ENCODE peak calls at places on chromosomes 12 and 14, in eight cellular contexts. B, N, Q, W, C, T, L and O are unnamed samples.

GRCh38 chr12:27534060-27534764 is 10.2 kb downstream of the PPFIBP1 start:
- DNase-seq in B (no peak), N (no peak), Q (no peak), W (no peak), C (no peak), T (peak), L (no peak), O (no peak)

GRCh38 chr14:77270361-77271112 is 469 bp downstream of the NGB start:
- DNase-seq in B (no peak), N (no peak), Q (no peak), W (peak), C (no peak), T (no peak), L (no peak), O (no peak)

GRCh38 chr12:92107621-92108131 is 38.0 kb downstream of the BTG1 start:
- DNase-seq in B (no peak), N (no peak), Q (peak), W (no peak), C (no peak), T (no peak), L (no peak), O (no peak)

GRCh38 chr12:45732936-45733335 is 3.4 kb downstream of the ARID2 start:
- DNase-seq in B (no peak), N (no peak), Q (no peak), W (no peak), C (no peak), T (no peak), L (no peak), O (no peak)

GRCh38 chr14:102508410-102508773 is 1.2 kb downstream of the ANKRD9 start:
- DNase-seq in B (no peak), N (no peak), Q (no peak), W (peak), C (no peak), T (no peak), L (no peak), O (no peak)

GRCh38 chr14:70665448-70666363 is 24.0 kb downstream of the TTC9 start:
- DNase-seq in B (no peak), N (no peak), Q (peak), W (no peak), C (no peak), T (peak), L (peak), O (no peak)

GRCh38 chr12:19953734-19954133 is 414.6 kb upstream of the PDE3A start:
- DNase-seq in B (no peak), N (no peak), Q (no peak), W (no peak), C (no peak), T (no peak), L (no peak), O (no peak)

GRCh38 chr14:90721619-90722305 is 94.5 kb downstream of the TTC7B start:
- DNase-seq in B (peak), N (no peak), Q (no peak), W (no peak), C (no peak), T (no peak), L (no peak), O (no peak)

GRCh38 chr12:67545298-67545697 is 103.2 kb upstream of the DYRK2 start:
- DNase-seq in B (no peak), N (no peak), Q (no peak), W (no peak), C (no peak), T (no peak), L (no peak), O (no peak)

GRCh38 chr12:6766651-6767300 is 613 bp downstream of the PTMS start:
- DNase-seq in B (no peak), N (peak), Q (peak), W (peak), C (peak), T (peak), L (peak), O (peak)